ENCODE peak calls at places on chromosomes 6 and 20, in ten cellular contexts. One of them, this sample, is unnamed.

GRCh38 chr6:133854167-133854632 is 34.7 kb upstream of the TCF21 start:
- DNase-seq in Jurkat, Clone E6-1: no peak
- DNase-seq in NCI-H1048: no peak
- DNase-seq in bronchial epithelial cell: no peak
- DNase-seq in aorta: no peak
- DNase-seq in progenitor cell of endocrine pancreas: no peak
- DNase-seq in GM04504: no peak
- DNase-seq in heart left ventricle: no peak
- DNase-seq in stimulated activated CD8-positive, alpha-beta memory T cell treated with anti-CD3 and anti-CD28 coated beads, Interleukin-7, amount 100 ng/mL, for 48 hours: no peak
- DNase-seq in T-helper 17 cell: no peak
- DNase-seq in this sample: no peak

GRCh38 chr20:62356948-62357667 is 10.0 kb downstream of the LAMA5 start:
- DNase-seq in Jurkat, Clone E6-1: no peak
- DNase-seq in NCI-H1048: no peak
- DNase-seq in bronchial epithelial cell: peak
- DNase-seq in aorta: peak
- DNase-seq in progenitor cell of endocrine pancreas: no peak
- DNase-seq in GM04504: peak
- DNase-seq in heart left ventricle: peak
- DNase-seq in stimulated activated CD8-positive, alpha-beta memory T cell treated with anti-CD3 and anti-CD28 coated beads, Interleukin-7, amount 100 ng/mL, for 48 hours: no peak
- DNase-seq in T-helper 17 cell: no peak
- DNase-seq in this sample: peak

GRCh38 chr6:170174771-170175643 is 115.9 kb downstream of the DLL1 start:
- DNase-seq in Jurkat, Clone E6-1: no peak
- DNase-seq in NCI-H1048: no peak
- DNase-seq in bronchial epithelial cell: no peak
- DNase-seq in aorta: peak
- DNase-seq in progenitor cell of endocrine pancreas: no peak
- DNase-seq in GM04504: no peak
- DNase-seq in heart left ventricle: no peak
- DNase-seq in stimulated activated CD8-positive, alpha-beta memory T cell treated with anti-CD3 and anti-CD28 coated beads, Interleukin-7, amount 100 ng/mL, for 48 hours: no peak
- DNase-seq in T-helper 17 cell: no peak
- DNase-seq in this sample: no peak

GRCh38 chr6:26187292-26187691 is 100.1 kb downstream of the HFE start:
- DNase-seq in Jurkat, Clone E6-1: no peak
- DNase-seq in NCI-H1048: no peak
- DNase-seq in bronchial epithelial cell: no peak
- DNase-seq in aorta: no peak
- DNase-seq in progenitor cell of endocrine pancreas: no peak
- DNase-seq in GM04504: no peak
- DNase-seq in heart left ventricle: no peak
- DNase-seq in stimulated activated CD8-positive, alpha-beta memory T cell treated with anti-CD3 and anti-CD28 coated beads, Interleukin-7, amount 100 ng/mL, for 48 hours: no peak
- DNase-seq in T-helper 17 cell: no peak
- DNase-seq in this sample: no peak

GRCh38 chr6:69084746-69085335 is 449.8 kb downstream of the ADGRB3 start:
- DNase-seq in Jurkat, Clone E6-1: no peak
- DNase-seq in NCI-H1048: no peak
- DNase-seq in bronchial epithelial cell: no peak
- DNase-seq in aorta: no peak
- DNase-seq in progenitor cell of endocrine pancreas: no peak
- DNase-seq in GM04504: no peak
- DNase-seq in heart left ventricle: no peak
- DNase-seq in stimulated activated CD8-positive, alpha-beta memory T cell treated with anti-CD3 and anti-CD28 coated beads, Interleukin-7, amount 100 ng/mL, for 48 hours: no peak
- DNase-seq in T-helper 17 cell: no peak
- DNase-seq in this sample: no peak

GRCh38 chr6:139152088-139152891 is 17.4 kb downstream of the HECA start:
- DNase-seq in Jurkat, Clone E6-1: no peak
- DNase-seq in NCI-H1048: no peak
- DNase-seq in bronchial epithelial cell: no peak
- DNase-seq in aorta: no peak
- DNase-seq in progenitor cell of endocrine pancreas: no peak
- DNase-seq in GM04504: no peak
- DNase-seq in heart left ventricle: no peak
- DNase-seq in stimulated activated CD8-positive, alpha-beta memory T cell treated with anti-CD3 and anti-CD28 coated beads, Interleukin-7, amount 100 ng/mL, for 48 hours: no peak
- DNase-seq in T-helper 17 cell: no peak
- DNase-seq in this sample: no peak

GRCh38 chr6:84768442-84769174 is 4.2 kb upstream of the TBX18 start:
- DNase-seq in Jurkat, Clone E6-1: no peak
- DNase-seq in NCI-H1048: no peak
- DNase-seq in bronchial epithelial cell: no peak
- DNase-seq in aorta: no peak
- DNase-seq in progenitor cell of endocrine pancreas: no peak
- DNase-seq in GM04504: no peak
- DNase-seq in heart left ventricle: no peak
- DNase-seq in stimulated activated CD8-positive, alpha-beta memory T cell treated with anti-CD3 and anti-CD28 coated beads, Interleukin-7, amount 100 ng/mL, for 48 hours: no peak
- DNase-seq in T-helper 17 cell: no peak
- DNase-seq in this sample: no peak

GRCh38 chr6:85676086-85676729 is 33.5 kb upstream of the SYNCRIP start:
- DNase-seq in Jurkat, Clone E6-1: no peak
- DNase-seq in NCI-H1048: no peak
- DNase-seq in bronchial epithelial cell: peak
- DNase-seq in aorta: no peak
- DNase-seq in progenitor cell of endocrine pancreas: no peak
- DNase-seq in GM04504: no peak
- DNase-seq in heart left ventricle: no peak
- DNase-seq in stimulated activated CD8-positive, alpha-beta memory T cell treated with anti-CD3 and anti-CD28 coated beads, Interleukin-7, amount 100 ng/mL, for 48 hours: no peak
- DNase-seq in T-helper 17 cell: no peak
- DNase-seq in this sample: peak

GRCh38 chr6:133854633-133855598 is 34.0 kb upstream of the TCF21 start:
- DNase-seq in Jurkat, Clone E6-1: no peak
- DNase-seq in NCI-H1048: no peak
- DNase-seq in bronchial epithelial cell: no peak
- DNase-seq in aorta: no peak
- DNase-seq in progenitor cell of endocrine pancreas: peak
- DNase-seq in GM04504: no peak
- DNase-seq in heart left ventricle: no peak
- DNase-seq in stimulated activated CD8-positive, alpha-beta memory T cell treated with anti-CD3 and anti-CD28 coated beads, Interleukin-7, amount 100 ng/mL, for 48 hours: no peak
- DNase-seq in T-helper 17 cell: no peak
- DNase-seq in this sample: no peak

GRCh38 chr20:50996901-50997830 is 25.7 kb downstream of the KCNG1 start:
- DNase-seq in Jurkat, Clone E6-1: no peak
- DNase-seq in NCI-H1048: no peak
- DNase-seq in bronchial epithelial cell: peak
- DNase-seq in aorta: no peak
- DNase-seq in progenitor cell of endocrine pancreas: no peak
- DNase-seq in GM04504: no peak
- DNase-seq in heart left ventricle: no peak
- DNase-seq in stimulated activated CD8-positive, alpha-beta memory T cell treated with anti-CD3 and anti-CD28 coated beads, Interleukin-7, amount 100 ng/mL, for 48 hours: no peak
- DNase-seq in T-helper 17 cell: no peak
- DNase-seq in this sample: peak

GRCh38 chr6:115717472-115717871 is 343.2 kb downstream of the FRK start:
- DNase-seq in Jurkat, Clone E6-1: no peak
- DNase-seq in NCI-H1048: no peak
- DNase-seq in bronchial epithelial cell: no peak
- DNase-seq in aorta: no peak
- DNase-seq in progenitor cell of endocrine pancreas: no peak
- DNase-seq in GM04504: no peak
- DNase-seq in heart left ventricle: no peak
- DNase-seq in stimulated activated CD8-positive, alpha-beta memory T cell treated with anti-CD3 and anti-CD28 coated beads, Interleukin-7, amount 100 ng/mL, for 48 hours: no peak
- DNase-seq in T-helper 17 cell: no peak
- DNase-seq in this sample: no peak

GRCh38 chr6:108080010-108080780 is 5.7 kb upstream of the OSTM1 start:
- DNase-seq in Jurkat, Clone E6-1: no peak
- DNase-seq in NCI-H1048: no peak
- DNase-seq in bronchial epithelial cell: no peak
- DNase-seq in aorta: no peak
- DNase-seq in progenitor cell of endocrine pancreas: no peak
- DNase-seq in GM04504: no peak
- DNase-seq in heart left ventricle: no peak
- DNase-seq in stimulated activated CD8-positive, alpha-beta memory T cell treated with anti-CD3 and anti-CD28 coated beads, Interleukin-7, amount 100 ng/mL, for 48 hours: no peak
- DNase-seq in T-helper 17 cell: no peak
- DNase-seq in this sample: peak

GRCh38 chr6:82144007-82144851 is 103.3 kb downstream of the IBTK start:
- DNase-seq in Jurkat, Clone E6-1: no peak
- DNase-seq in NCI-H1048: no peak
- DNase-seq in bronchial epithelial cell: peak
- DNase-seq in aorta: peak
- DNase-seq in progenitor cell of endocrine pancreas: no peak
- DNase-seq in GM04504: peak
- DNase-seq in heart left ventricle: peak
- DNase-seq in stimulated activated CD8-positive, alpha-beta memory T cell treated with anti-CD3 and anti-CD28 coated beads, Interleukin-7, amount 100 ng/mL, for 48 hours: no peak
- DNase-seq in T-helper 17 cell: no peak
- DNase-seq in this sample: peak

GRCh38 chr6:136889271-136890193 is 32.6 kb upstream of the SLC35D3 start:
- DNase-seq in Jurkat, Clone E6-1: no peak
- DNase-seq in NCI-H1048: no peak
- DNase-seq in bronchial epithelial cell: no peak
- DNase-seq in aorta: no peak
- DNase-seq in progenitor cell of endocrine pancreas: no peak
- DNase-seq in GM04504: no peak
- DNase-seq in heart left ventricle: no peak
- DNase-seq in stimulated activated CD8-positive, alpha-beta memory T cell treated with anti-CD3 and anti-CD28 coated beads, Interleukin-7, amount 100 ng/mL, for 48 hours: no peak
- DNase-seq in T-helper 17 cell: no peak
- DNase-seq in this sample: no peak

GRCh38 chr6:52725530-52726192 is 37.6 kb downstream of the GSTA2 start:
- DNase-seq in Jurkat, Clone E6-1: no peak
- DNase-seq in NCI-H1048: no peak
- DNase-seq in bronchial epithelial cell: peak
- DNase-seq in aorta: no peak
- DNase-seq in progenitor cell of endocrine pancreas: no peak
- DNase-seq in GM04504: no peak
- DNase-seq in heart left ventricle: no peak
- DNase-seq in stimulated activated CD8-positive, alpha-beta memory T cell treated with anti-CD3 and anti-CD28 coated beads, Interleukin-7, amount 100 ng/mL, for 48 hours: no peak
- DNase-seq in T-helper 17 cell: no peak
- DNase-seq in this sample: peak

GRCh38 chr20:56575961-56576360 is 42.9 kb downstream of the FAM209B start:
- DNase-seq in Jurkat, Clone E6-1: no peak
- DNase-seq in NCI-H1048: no peak
- DNase-seq in bronchial epithelial cell: no peak
- DNase-seq in aorta: no peak
- DNase-seq in progenitor cell of endocrine pancreas: no peak
- DNase-seq in GM04504: no peak
- DNase-seq in heart left ventricle: no peak
- DNase-seq in stimulated activated CD8-positive, alpha-beta memory T cell treated with anti-CD3 and anti-CD28 coated beads, Interleukin-7, amount 100 ng/mL, for 48 hours: no peak
- DNase-seq in T-helper 17 cell: no peak
- DNase-seq in this sample: no peak

GRCh38 chr20:13430346-13431002 is 208.3 kb downstream of the TASP1 start:
- DNase-seq in Jurkat, Clone E6-1: peak
- DNase-seq in NCI-H1048: no peak
- DNase-seq in bronchial epithelial cell: peak
- DNase-seq in aorta: no peak
- DNase-seq in progenitor cell of endocrine pancreas: no peak
- DNase-seq in GM04504: no peak
- DNase-seq in heart left ventricle: no peak
- DNase-seq in stimulated activated CD8-positive, alpha-beta memory T cell treated with anti-CD3 and anti-CD28 coated beads, Interleukin-7, amount 100 ng/mL, for 48 hours: peak
- DNase-seq in T-helper 17 cell: no peak
- DNase-seq in this sample: no peak

GRCh38 chr20:50958733-50959542 is at the start of gene MOCS3:
- DNase-seq in Jurkat, Clone E6-1: no peak
- DNase-seq in NCI-H1048: peak
- DNase-seq in bronchial epithelial cell: peak
- DNase-seq in aorta: peak
- DNase-seq in progenitor cell of endocrine pancreas: peak
- DNase-seq in GM04504: peak
- DNase-seq in heart left ventricle: peak
- DNase-seq in stimulated activated CD8-positive, alpha-beta memory T cell treated with anti-CD3 and anti-CD28 coated beads, Interleukin-7, amount 100 ng/mL, for 48 hours: peak
- DNase-seq in T-helper 17 cell: peak
- DNase-seq in this sample: peak